ENCODE peak calls at places on chromosomes 13 and 19, in six cellular contexts. C, L, A, E, P and S are unnamed samples. For H3K27me3, the result is how much of the 10 kb centered on the place peaks cover.

GRCh38 chr13:30616927-30617314 is 799 bp upstream of the USPL1 start:
- DNase-seq in E (peak), P (peak), L (peak), C (peak), A (peak), S (peak)

GRCh38 chr13:99398916-99399622 is 91.9 kb upstream of the GPR183 start:
- DNase-seq in P (no peak), E (no peak), A (peak), L (no peak), C (no peak), S (no peak)

GRCh38 chr19:50975766-50976165 is 6.4 kb upstream of the KLK6 start:
- DNase-seq in L (no peak), C (peak), A (no peak), E (no peak), P (no peak), S (no peak)

GRCh38 chr19:7225741-7226140 is 68.5 kb downstream of the INSR start:
- DNase-seq in L (no peak), C (no peak), A (no peak), E (no peak), P (no peak), S (no peak)

GRCh38 chr13:98097749-98098148 is 45.1 kb upstream of the FARP1 start:
- DNase-seq in L (no peak), C (peak), P (no peak), A (no peak), E (no peak), S (no peak)

GRCh38 chr13:113562866-113563265 is 21.7 kb upstream of the TFDP1 start:
- DNase-seq in A (peak), L (peak), P (no peak), E (no peak), C (no peak), S (peak)

GRCh38 chr19:23925285-23925684 is 10.6 kb downstream of the ZNF726 start:
- DNase-seq in C (no peak), A (no peak), L (no peak), E (no peak), P (no peak), S (no peak)

GRCh38 chr19:36797786-36798108 is 25.1 kb upstream of the ZNF850 start:
- DNase-seq in A (no peak), C (peak), P (no peak), L (no peak), E (no peak), S (no peak)

DNA sequence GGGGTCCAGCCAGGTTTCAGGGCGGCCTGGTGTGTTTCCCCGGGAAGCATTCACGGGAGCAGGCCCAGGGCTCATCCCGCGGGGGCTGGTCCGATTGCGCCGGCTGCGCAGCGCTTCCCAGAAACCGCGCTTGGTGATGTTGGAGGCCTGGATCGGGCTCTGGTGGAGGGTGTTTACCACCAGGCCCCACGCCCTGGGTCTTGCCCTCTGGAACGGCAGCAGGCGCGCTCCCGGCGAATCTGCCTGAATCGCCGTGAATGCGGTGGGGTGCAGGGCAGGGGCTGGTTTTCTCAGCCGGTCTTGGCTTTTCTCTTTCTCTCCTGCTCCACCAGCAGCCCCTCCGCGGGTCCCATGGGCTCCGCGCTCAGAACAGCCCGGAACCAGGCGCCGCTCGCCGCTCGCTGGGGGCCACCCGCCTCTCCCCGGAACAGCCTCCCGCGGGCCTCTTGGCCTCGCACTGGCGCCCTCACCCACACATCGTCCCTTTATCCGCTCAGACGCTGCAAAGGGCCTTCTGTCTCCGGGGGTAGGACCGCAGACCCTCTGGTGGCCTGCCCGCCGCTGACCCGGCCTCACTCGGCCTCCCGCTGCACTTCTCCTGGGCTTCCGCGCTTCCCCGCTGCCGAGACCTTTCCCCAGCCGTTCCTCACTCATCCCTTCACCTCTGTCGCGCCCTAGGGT is 69.4 kb upstream of the GJB6 start:
- DNase-seq in L (no peak), P (no peak), A (no peak), C (peak), E (no peak), S (no peak)
- TF ChIP-seq CTCF in L (no peak), P (no peak), A (no peak), C (no peak), E (no peak), S (no peak)

GRCh38 chr13:20132052-20132634 is 28.7 kb downstream of the GJA3 start:
- DNase-seq in A (no peak), C (no peak), E (peak), L (peak), P (no peak), S (no peak)
- H3K27me3 ChIP-seq in A (under half), C (under half), E (under half), L (half or more), P (under half), S (under half)

DNA sequence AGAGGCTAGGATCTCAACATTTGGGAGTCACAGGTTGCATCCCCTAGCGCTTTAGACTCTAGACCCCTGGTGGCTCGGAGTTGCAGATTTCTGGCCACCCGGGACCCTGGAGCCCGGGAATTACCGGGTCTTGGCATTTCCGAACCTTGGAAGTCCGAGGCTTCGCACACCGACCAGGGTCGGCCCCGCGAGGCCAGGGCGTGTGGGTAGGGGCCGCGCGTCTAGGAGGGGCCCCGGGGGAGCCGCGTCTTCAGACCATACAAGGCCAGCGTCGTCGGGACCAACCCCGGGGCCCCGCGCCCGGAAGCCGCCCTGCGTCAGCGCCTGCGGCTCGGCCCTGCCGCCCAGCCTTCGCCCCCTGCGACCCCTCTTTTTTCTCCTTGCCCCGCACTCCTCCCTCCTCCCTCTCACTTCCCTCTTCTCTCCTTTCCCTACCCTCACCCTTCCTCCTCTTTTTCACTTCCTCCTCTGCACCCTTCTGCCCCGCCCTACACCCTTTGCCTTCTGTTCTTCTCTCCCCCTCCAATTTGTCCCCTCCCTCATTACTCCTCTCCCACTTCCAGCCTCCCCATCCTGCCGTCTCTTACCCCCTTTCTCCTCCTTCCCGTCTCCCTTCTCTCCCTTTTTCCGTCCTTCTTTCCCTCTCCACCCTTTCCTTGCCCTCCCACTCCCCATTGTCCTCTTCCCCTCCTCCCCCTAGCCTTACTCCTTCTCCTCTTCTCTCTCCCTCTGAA is 2.4 kb upstream of the PLEKHG2 start:
- DNase-seq in E (peak), L (peak), C (peak), A (peak), P (peak), S (no peak)
- TF ChIP-seq POLR2AphosphoS5 in E (peak), L (peak), C (no peak), A (peak), P (peak), S (peak)

DNA sequence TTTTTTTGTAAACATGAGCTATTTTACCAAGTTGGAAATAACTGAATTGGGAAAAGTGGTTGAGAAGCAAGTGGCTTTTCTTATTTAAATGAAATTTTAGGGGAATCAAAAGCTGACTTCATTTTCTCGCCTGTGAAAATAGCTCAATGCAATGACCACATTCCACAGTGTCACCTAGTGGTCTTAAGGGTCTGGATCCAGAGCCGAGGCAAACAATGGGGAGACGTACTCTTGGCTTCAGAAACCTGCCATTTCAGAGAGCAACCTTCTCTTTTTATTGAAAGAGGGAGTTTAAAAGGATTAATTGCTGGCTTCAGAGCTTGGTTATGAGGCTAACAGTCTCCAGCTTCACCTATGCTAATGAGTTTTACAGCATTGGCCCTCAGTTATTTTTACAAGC is 39.7 kb upstream of the RXFP2 start:
- DNase-seq in P (no peak), L (no peak), E (no peak), C (peak), A (no peak), S (no peak)
- TF ChIP-seq CTCF in P (no peak), L (no peak), E (no peak), C (peak), A (no peak), S (no peak)

DNA sequence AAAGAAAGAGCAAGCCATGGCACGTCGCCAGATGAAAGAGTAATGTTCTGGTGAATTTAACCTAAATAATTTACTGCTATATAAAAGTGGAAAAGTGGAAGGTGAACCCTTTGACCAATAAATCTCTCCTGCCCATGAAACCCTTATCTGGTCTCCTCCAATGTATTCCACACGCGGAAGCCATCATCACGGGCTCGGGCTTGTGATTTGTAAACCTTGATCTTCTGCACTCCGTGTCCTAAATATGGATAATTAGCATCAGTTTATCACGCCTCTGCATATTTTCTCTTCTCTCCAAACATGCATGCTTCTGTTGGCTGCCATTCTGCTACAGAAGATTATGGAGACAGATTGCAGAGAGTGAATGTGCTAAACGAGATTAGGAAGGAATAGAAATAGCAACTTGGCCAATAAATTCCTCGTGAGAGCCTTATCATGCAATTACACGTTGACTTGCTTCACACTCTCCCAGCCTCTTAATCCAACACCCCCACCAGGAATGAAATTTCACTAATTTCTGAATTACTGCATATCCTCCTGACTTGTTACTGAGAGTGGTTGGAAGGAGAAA is 34.5 kb downstream of the SOX1 start:
- DNase-seq in A (no peak), C (no peak), E (peak), L (no peak), P (no peak), S (no peak)
- H3K27me3 ChIP-seq in A (half or more), C (half or more), E (half or more), L (half or more), P (under half), S (half or more)

GRCh38 chr19:2634228-2634951 is 68.1 kb downstream of the GNG7 start:
- DNase-seq in C (no peak), L (no peak), E (no peak), P (peak), A (peak), S (no peak)
- TF ChIP-seq POLR2AphosphoS5 in C (no peak), L (no peak), E (no peak), P (no peak), A (no peak), S (no peak)

DNA sequence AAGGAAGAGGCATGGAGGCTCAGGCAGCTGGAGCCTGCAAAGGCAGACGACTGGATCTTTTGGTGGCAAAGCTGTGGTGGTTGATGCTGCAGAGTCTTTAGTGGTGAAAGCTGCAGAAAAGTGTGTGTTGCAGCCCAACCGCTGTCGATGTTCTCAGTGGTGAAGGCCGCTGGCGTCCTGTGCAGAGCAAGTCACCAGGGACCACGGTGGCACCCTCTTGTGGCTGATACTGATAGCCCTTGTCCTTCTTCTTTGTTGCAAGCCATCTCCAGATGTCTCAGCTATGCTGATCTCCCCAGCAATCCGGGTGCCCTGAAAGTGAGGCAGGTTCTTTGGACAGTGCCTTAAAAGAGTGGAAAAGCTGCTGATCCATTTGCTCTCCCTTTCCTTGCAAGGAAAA is 610.9 kb upstream of the PCDH9 start:
- DNase-seq in E (no peak), P (peak), A (no peak), C (peak), L (no peak), S (no peak)
- TF ChIP-seq CTCF in E (no peak), P (peak), A (no peak), C (peak), L (no peak), S (no peak)